ENCODE peak calls at places on chromosomes 2 and 18, in five cellular contexts. E is kidney epithelial cell, L is cardiac muscle cell, Q is fibroblast of mammary gland, I is fibroblast of the aortic adventitia. P is an unnamed sample.

GRCh38 chr2:239132786-239133185 is 268.0 kb downstream of the HDAC4 start:
- DNase-seq in I (no peak), Q (no peak), L (no peak), E (no peak), P (no peak)

GRCh38 chr2:234963785-234964615 is 12.2 kb downstream of the SH3BP4 start:
- DNase-seq in L (peak; percentile 81), Q (peak; percentile 86), I (peak; percentile 92), E (no peak), P (no peak)

GRCh38 chr2:97732436-97733340 is 19.3 kb downstream of the ZAP70 start:
- DNase-seq in I (no peak), L (no peak), E (no peak), Q (no peak), P (no peak)

GRCh38 chr2:174399171-174399570 is 3.6 kb downstream of the SCRN3 start:
- DNase-seq in E (no peak), Q (no peak), L (no peak), I (no peak), P (no peak)

GRCh38 chr2:15201009-15201408 is 360.1 kb downstream of the NBAS start:
- DNase-seq in I (no peak), L (no peak), E (no peak), Q (no peak), P (no peak)

GRCh38 chr2:154608438-154608837 is 90.1 kb upstream of the KCNJ3 start:
- DNase-seq in Q (no peak), I (no peak), E (no peak), L (no peak), P (no peak)

GRCh38 chr2:178008636-178009289 is 63.8 kb downstream of the PDE11A start:
- DNase-seq in E (no peak), I (peak; percentile 8), Q (peak; percentile 30), L (peak; percentile 20), P (no peak)

GRCh38 chr2:62783679-62784078 is 78.2 kb downstream of the EHBP1 start:
- DNase-seq in Q (no peak), E (no peak), L (no peak), I (no peak), P (no peak)

GRCh38 chr2:120826260-120826648 is 90.6 kb downstream of the GLI2 start:
- DNase-seq in I (no peak), Q (no peak), E (no peak), L (no peak), P (no peak)

GRCh38 chr2:234550056-234550455 is 53.2 kb upstream of the ARL4C start:
- DNase-seq in Q (no peak), I (no peak), E (no peak), L (no peak), P (no peak)

GRCh38 chr2:239154971-239155805 is 245.6 kb downstream of the HDAC4 start:
- DNase-seq in E (no peak), L (no peak), I (no peak), Q (no peak), P (no peak)

DNA sequence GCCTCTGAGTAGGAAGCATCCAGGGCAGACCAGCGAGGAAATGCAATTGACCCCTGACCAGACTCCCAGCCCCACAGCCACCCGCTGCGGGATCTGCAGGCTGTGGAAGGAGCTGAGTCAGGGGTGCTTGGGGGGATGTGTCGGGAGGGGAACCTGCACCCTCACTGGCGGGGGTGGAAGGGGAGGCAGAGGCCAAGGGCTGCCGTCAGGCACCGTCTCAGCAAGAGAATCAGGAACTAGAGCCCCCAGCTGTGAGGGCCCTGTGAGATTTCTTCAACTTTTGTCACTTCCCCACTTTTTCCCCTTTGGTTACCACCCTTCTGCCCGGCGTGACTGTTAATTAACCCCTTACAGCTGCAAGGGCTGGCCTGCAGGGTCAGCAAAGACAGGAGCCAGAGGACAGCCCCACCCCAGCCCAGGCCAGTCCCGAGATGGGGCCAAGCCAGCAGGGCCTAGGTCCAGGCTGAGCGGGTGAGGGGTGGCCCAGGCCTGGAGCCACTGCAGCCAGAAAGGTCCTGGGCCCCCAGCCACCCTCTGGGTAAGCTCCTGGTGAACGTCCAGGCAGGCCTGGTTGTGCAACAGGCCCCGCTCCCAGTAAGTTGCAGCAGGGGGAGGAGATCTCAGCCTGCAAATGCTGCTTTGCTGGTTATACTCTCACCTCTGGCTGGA is 147.0 kb upstream of the ID2 start:
- DNase-seq in I (peak; percentile 80), Q (peak; percentile 77), L (peak; percentile 87), E (no peak), P (no peak)
- H3K4me3 ChIP-seq in I (no peak overlapping the region), Q (no peak overlapping the region), L (no peak overlapping the region), E (no peak overlapping the region), P (no peak overlapping the region)

GRCh38 chr2:237907144-237907543 is 47.7 kb downstream of the RAMP1 start:
- DNase-seq in E (no peak), Q (no peak), I (peak; percentile 30), L (no peak), P (no peak)

GRCh38 chr2:237901932-237902846 is 42.8 kb downstream of the RAMP1 start:
- DNase-seq in Q (no peak), L (no peak), E (no peak), I (no peak), P (no peak)

GRCh38 chr2:237909075-237909695 is 49.8 kb downstream of the RAMP1 start:
- DNase-seq in L (no peak), E (no peak), I (no peak), Q (no peak), P (no peak)

GRCh38 chr2:237900891-237901831 is 41.7 kb downstream of the RAMP1 start:
- DNase-seq in I (no peak), L (no peak), Q (no peak), E (no peak), P (no peak)

DNA sequence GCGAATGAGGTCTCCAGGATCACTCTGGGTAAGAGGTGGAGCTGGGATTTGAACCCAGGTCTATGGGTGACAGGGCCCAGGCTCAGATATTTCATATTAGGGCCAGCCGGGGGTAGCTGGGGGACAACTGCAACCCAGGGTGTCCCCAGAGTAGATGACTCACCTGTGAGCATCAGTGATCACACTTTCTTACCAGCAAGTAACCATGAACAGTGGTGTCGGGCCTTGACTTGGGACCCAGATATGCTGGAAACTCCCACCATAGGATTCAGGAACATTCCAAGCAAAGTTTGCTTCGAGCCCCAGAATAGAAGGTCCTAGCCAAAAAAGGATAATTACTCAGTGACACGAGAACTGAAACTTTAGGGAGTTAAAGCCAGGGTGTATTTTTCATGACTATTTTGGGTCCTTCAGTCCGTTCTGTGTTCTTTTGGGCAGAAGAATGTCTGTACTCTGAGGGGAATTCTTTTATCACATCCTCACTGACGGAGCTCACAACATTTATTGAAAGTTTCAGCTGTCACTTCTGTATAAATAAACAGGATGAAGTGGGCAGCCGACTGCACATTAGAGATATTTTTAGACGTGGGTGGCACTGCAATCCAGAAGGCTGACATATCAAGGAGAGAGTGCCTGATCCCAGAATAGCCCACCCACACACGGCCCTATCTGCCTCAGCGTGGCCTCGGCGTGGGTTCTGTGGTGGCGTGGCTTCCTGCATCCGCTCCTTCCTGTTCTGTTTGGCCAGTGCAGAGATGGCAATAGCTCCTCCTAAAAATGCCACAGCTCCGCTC is 45.6 kb downstream of the RAMP1 start:
- DNase-seq in Q (peak; percentile 72), E (no peak), I (peak; percentile 68), L (peak; percentile 81), P (peak; percentile 55)
- H3K4me3 ChIP-seq in Q (no peak overlapping the region), E (no peak overlapping the region), I (no peak overlapping the region), L (no peak overlapping the region), P (no peak overlapping the region)

DNA sequence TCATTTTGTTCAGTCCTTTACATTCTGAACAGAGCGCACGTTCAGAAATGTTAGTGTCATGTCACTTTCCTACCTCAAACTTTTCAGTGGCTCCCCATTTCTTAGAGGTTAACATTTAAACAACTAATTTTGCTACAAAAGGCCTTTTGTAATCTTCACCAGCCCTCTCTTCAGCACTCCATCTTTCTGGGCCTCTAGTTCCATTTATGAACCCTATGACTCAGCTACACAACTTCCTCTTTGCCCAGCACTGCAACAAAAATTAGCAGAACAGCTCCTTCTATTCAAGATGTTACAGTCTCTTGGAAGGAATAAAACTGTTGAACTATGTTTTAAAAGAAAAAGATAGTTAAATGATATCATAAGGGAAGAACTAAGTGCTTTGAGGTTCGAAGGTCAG is 139.9 kb downstream of the VWC2L start:
- DNase-seq in L (no peak), E (no peak), I (no peak), Q (no peak), P (no peak)
- H3K4me3 ChIP-seq in L (no peak overlapping the region), E (no peak overlapping the region), I (no peak overlapping the region), Q (no peak overlapping the region), P (no peak overlapping the region)

DNA sequence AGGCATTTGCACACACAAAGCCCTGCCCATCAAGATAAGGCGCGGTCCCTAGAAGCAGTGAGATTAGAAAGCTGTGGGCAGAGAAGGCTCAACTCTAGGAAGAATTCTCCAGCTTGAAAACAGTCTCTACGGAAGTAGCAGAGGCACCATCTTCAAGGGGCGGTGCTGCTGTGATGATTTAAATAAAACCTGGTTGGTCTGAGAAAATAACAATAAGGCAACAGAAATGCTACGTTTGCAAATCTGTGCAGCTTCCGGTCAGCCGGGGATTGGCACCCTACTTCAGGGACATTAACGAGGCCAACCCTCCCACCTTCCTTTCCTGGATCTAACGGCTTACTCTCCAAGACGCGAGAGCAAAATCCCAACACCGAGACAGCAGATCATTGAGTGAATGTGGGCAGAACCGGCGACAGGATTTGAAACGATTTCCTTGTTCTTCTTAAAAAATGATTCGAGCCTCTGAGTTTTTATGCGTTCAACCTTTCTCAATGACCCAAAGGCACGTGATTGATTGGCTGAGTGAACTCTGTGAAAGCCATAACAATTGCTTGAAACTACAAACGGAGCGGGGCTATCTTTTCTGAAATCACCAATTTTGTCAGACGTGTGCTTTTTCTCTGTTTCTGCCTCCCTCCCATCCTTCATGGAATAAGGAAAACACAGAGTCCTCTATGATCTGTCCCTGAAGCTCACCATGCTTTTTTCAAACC is 93.7 kb upstream of the ZNF516 start:
- DNase-seq in Q (no peak), E (no peak), I (peak; percentile 16), L (peak; percentile 51), P (no peak)
- H3K4me3 ChIP-seq in Q (peak overlapping the region; percentile 38), E (peak overlapping the region; percentile 16), I (peak overlapping the region; percentile 53), L (peak overlapping the region; percentile 2), P (no peak overlapping the region)

GRCh38 chr18:77422974-77423373 is 173.3 kb downstream of the GALR1 start:
- DNase-seq in E (no peak), I (no peak), Q (peak; percentile 2), L (no peak), P (no peak)
- H3K4me3 ChIP-seq in E (no peak overlapping the region), I (no peak overlapping the region), Q (no peak overlapping the region), L (no peak overlapping the region), P (no peak overlapping the region)